ENCODE peak calls at places on chromosomes 6 and 20, in six cellular contexts. One of them, this sample, is unnamed.

GRCh38 chr6:145043926-145044500 is 691.3 kb downstream of the EPM2A start:
- DNase-seq in HS-27A: no peak
- DNase-seq in activated CD4-positive, alpha-beta T cell treated with anti-CD3 and anti-CD28 coated beads, Interleukin-2, amount 50 U/mL, for 4 hours: no peak
- DNase-seq in epithelial cell of esophagus: no peak
- DNase-seq in Kasumi-1: no peak
- DNase-seq in cardiac fibroblast: no peak
- DNase-seq in this sample: no peak

GRCh38 chr20:50320910-50321796 is 130.5 kb downstream of the CEBPB start:
- DNase-seq in HS-27A: peak; percentile 77
- DNase-seq in epithelial cell of esophagus: peak; percentile 99
- DNase-seq in activated CD4-positive, alpha-beta T cell treated with anti-CD3 and anti-CD28 coated beads, Interleukin-2, amount 50 U/mL, for 4 hours: no peak
- DNase-seq in Kasumi-1: no peak
- DNase-seq in cardiac fibroblast: peak; percentile 94
- DNase-seq in this sample: peak; percentile 99

GRCh38 chr6:158789115-158789917 is 29.9 kb downstream of the EZR start:
- DNase-seq in cardiac fibroblast: no peak
- DNase-seq in activated CD4-positive, alpha-beta T cell treated with anti-CD3 and anti-CD28 coated beads, Interleukin-2, amount 50 U/mL, for 4 hours: peak; percentile 29
- DNase-seq in Kasumi-1: peak; percentile 75
- DNase-seq in HS-27A: no peak
- DNase-seq in epithelial cell of esophagus: no peak
- DNase-seq in this sample: no peak

GRCh38 chr20:22248052-22248667 is 336.2 kb downstream of the FOXA2 start:
- DNase-seq in Kasumi-1: no peak
- DNase-seq in cardiac fibroblast: no peak
- DNase-seq in activated CD4-positive, alpha-beta T cell treated with anti-CD3 and anti-CD28 coated beads, Interleukin-2, amount 50 U/mL, for 4 hours: no peak
- DNase-seq in HS-27A: no peak
- DNase-seq in epithelial cell of esophagus: peak; percentile 16
- DNase-seq in this sample: no peak

GRCh38 chr20:12575352-12576095 is 433.2 kb upstream of the SPTLC3 start:
- DNase-seq in cardiac fibroblast: peak; percentile 19
- DNase-seq in epithelial cell of esophagus: peak; percentile 45
- DNase-seq in HS-27A: no peak
- DNase-seq in activated CD4-positive, alpha-beta T cell treated with anti-CD3 and anti-CD28 coated beads, Interleukin-2, amount 50 U/mL, for 4 hours: no peak
- DNase-seq in Kasumi-1: no peak
- DNase-seq in this sample: peak; percentile 25

GRCh38 chr20:9051508-9051907 is 17.4 kb upstream of the PLCB4 start:
- DNase-seq in cardiac fibroblast: peak; percentile 84
- DNase-seq in Kasumi-1: no peak
- DNase-seq in activated CD4-positive, alpha-beta T cell treated with anti-CD3 and anti-CD28 coated beads, Interleukin-2, amount 50 U/mL, for 4 hours: no peak
- DNase-seq in epithelial cell of esophagus: peak; percentile 97
- DNase-seq in HS-27A: peak; percentile 95
- DNase-seq in this sample: peak; percentile 93

GRCh38 chr20:50658804-50659380 is 32.5 kb downstream of the RIPOR3 start:
- DNase-seq in epithelial cell of esophagus: peak; percentile 29
- DNase-seq in Kasumi-1: no peak
- DNase-seq in cardiac fibroblast: peak; percentile 69
- DNase-seq in HS-27A: no peak
- DNase-seq in activated CD4-positive, alpha-beta T cell treated with anti-CD3 and anti-CD28 coated beads, Interleukin-2, amount 50 U/mL, for 4 hours: no peak
- DNase-seq in this sample: no peak

GRCh38 chr6:112207773-112208172 is 46.6 kb downstream of the LAMA4 start:
- DNase-seq in cardiac fibroblast: no peak
- DNase-seq in HS-27A: no peak
- DNase-seq in epithelial cell of esophagus: no peak
- DNase-seq in activated CD4-positive, alpha-beta T cell treated with anti-CD3 and anti-CD28 coated beads, Interleukin-2, amount 50 U/mL, for 4 hours: no peak
- DNase-seq in Kasumi-1: no peak
- DNase-seq in this sample: no peak

GRCh38 chr6:164296411-164296810 is 881.9 kb downstream of the QKI start:
- DNase-seq in epithelial cell of esophagus: no peak
- DNase-seq in Kasumi-1: no peak
- DNase-seq in HS-27A: no peak
- DNase-seq in activated CD4-positive, alpha-beta T cell treated with anti-CD3 and anti-CD28 coated beads, Interleukin-2, amount 50 U/mL, for 4 hours: no peak
- DNase-seq in cardiac fibroblast: peak; percentile 5
- DNase-seq in this sample: no peak

GRCh38 chr6:170186909-170187668 is 103.8 kb downstream of the DLL1 start:
- DNase-seq in Kasumi-1: no peak
- DNase-seq in HS-27A: no peak
- DNase-seq in epithelial cell of esophagus: no peak
- DNase-seq in cardiac fibroblast: no peak
- DNase-seq in activated CD4-positive, alpha-beta T cell treated with anti-CD3 and anti-CD28 coated beads, Interleukin-2, amount 50 U/mL, for 4 hours: no peak
- DNase-seq in this sample: no peak

GRCh38 chr6:90369024-90369519 is 72.4 kb upstream of the BACH2 start:
- DNase-seq in HS-27A: peak; percentile 95
- DNase-seq in Kasumi-1: peak; percentile 22
- DNase-seq in activated CD4-positive, alpha-beta T cell treated with anti-CD3 and anti-CD28 coated beads, Interleukin-2, amount 50 U/mL, for 4 hours: no peak
- DNase-seq in epithelial cell of esophagus: peak; percentile 100
- DNase-seq in cardiac fibroblast: peak; percentile 99
- DNase-seq in this sample: peak; percentile 100

GRCh38 chr6:29924731-29925130 is 17.6 kb upstream of the HLA-A start:
- DNase-seq in HS-27A: no peak
- DNase-seq in cardiac fibroblast: no peak
- DNase-seq in Kasumi-1: no peak
- DNase-seq in activated CD4-positive, alpha-beta T cell treated with anti-CD3 and anti-CD28 coated beads, Interleukin-2, amount 50 U/mL, for 4 hours: peak; percentile 38
- DNase-seq in epithelial cell of esophagus: peak; percentile 85
- DNase-seq in this sample: peak; percentile 69

GRCh38 chr6:142407685-142408273 is 106.0 kb downstream of the ADGRG6 start:
- DNase-seq in Kasumi-1: no peak
- DNase-seq in activated CD4-positive, alpha-beta T cell treated with anti-CD3 and anti-CD28 coated beads, Interleukin-2, amount 50 U/mL, for 4 hours: no peak
- DNase-seq in HS-27A: no peak
- DNase-seq in cardiac fibroblast: no peak
- DNase-seq in epithelial cell of esophagus: no peak
- DNase-seq in this sample: no peak

GRCh38 chr20:41029150-41029872 is 689 bp downstream of the TOP1 start:
- DNase-seq in HS-27A: no peak
- DNase-seq in activated CD4-positive, alpha-beta T cell treated with anti-CD3 and anti-CD28 coated beads, Interleukin-2, amount 50 U/mL, for 4 hours: peak; percentile 23
- DNase-seq in epithelial cell of esophagus: no peak
- DNase-seq in cardiac fibroblast: peak; percentile 20
- DNase-seq in Kasumi-1: peak; percentile 14
- DNase-seq in this sample: no peak

GRCh38 chr6:14086701-14087100 is 30.9 kb upstream of the CD83 start:
- DNase-seq in epithelial cell of esophagus: peak; percentile 31
- DNase-seq in HS-27A: no peak
- DNase-seq in cardiac fibroblast: no peak
- DNase-seq in activated CD4-positive, alpha-beta T cell treated with anti-CD3 and anti-CD28 coated beads, Interleukin-2, amount 50 U/mL, for 4 hours: no peak
- DNase-seq in Kasumi-1: no peak
- DNase-seq in this sample: no peak

GRCh38 chr6:149560736-149561135 is 5.4 kb upstream of the GINM1 start:
- DNase-seq in activated CD4-positive, alpha-beta T cell treated with anti-CD3 and anti-CD28 coated beads, Interleukin-2, amount 50 U/mL, for 4 hours: no peak
- DNase-seq in cardiac fibroblast: no peak
- DNase-seq in Kasumi-1: peak; percentile 16
- DNase-seq in epithelial cell of esophagus: peak; percentile 32
- DNase-seq in HS-27A: no peak
- DNase-seq in this sample: no peak

GRCh38 chr6:148590881-148591280 is 155.9 kb upstream of the UST start:
- DNase-seq in Kasumi-1: no peak
- DNase-seq in cardiac fibroblast: no peak
- DNase-seq in epithelial cell of esophagus: no peak
- DNase-seq in HS-27A: no peak
- DNase-seq in activated CD4-positive, alpha-beta T cell treated with anti-CD3 and anti-CD28 coated beads, Interleukin-2, amount 50 U/mL, for 4 hours: no peak
- DNase-seq in this sample: no peak

GRCh38 chr20:2005831-2006426 is 12.1 kb upstream of the PDYN start:
- DNase-seq in cardiac fibroblast: peak; percentile 69
- DNase-seq in epithelial cell of esophagus: peak; percentile 77
- DNase-seq in Kasumi-1: peak; percentile 43
- DNase-seq in HS-27A: peak; percentile 20
- DNase-seq in activated CD4-positive, alpha-beta T cell treated with anti-CD3 and anti-CD28 coated beads, Interleukin-2, amount 50 U/mL, for 4 hours: peak; percentile 34
- DNase-seq in this sample: peak; percentile 54

GRCh38 chr20:829531-829930 is 4.0 kb upstream of the FAM110A start:
- DNase-seq in HS-27A: peak; percentile 34
- DNase-seq in Kasumi-1: no peak
- DNase-seq in epithelial cell of esophagus: no peak
- DNase-seq in cardiac fibroblast: no peak
- DNase-seq in activated CD4-positive, alpha-beta T cell treated with anti-CD3 and anti-CD28 coated beads, Interleukin-2, amount 50 U/mL, for 4 hours: no peak
- DNase-seq in this sample: no peak

GRCh38 chr6:113632220-113632864 is 224.8 kb upstream of the MARCKS start:
- DNase-seq in activated CD4-positive, alpha-beta T cell treated with anti-CD3 and anti-CD28 coated beads, Interleukin-2, amount 50 U/mL, for 4 hours: peak; percentile 23
- DNase-seq in Kasumi-1: no peak
- DNase-seq in HS-27A: peak; percentile 77
- DNase-seq in epithelial cell of esophagus: peak; percentile 100
- DNase-seq in cardiac fibroblast: peak; percentile 91
- DNase-seq in this sample: peak; percentile 99

This sample was measured in mammary epithelial cell.